ENCODE peak calls at places on chromosomes 3 and 15, in eight cellular contexts. A is body of pancreas; T is cardiac fibroblast; V is upper lobe of right lung; Y is A549; N is stimulated activated CD8-positive, alpha-beta memory T cell treated with anti-CD3 and anti-CD28 coated beads, Interleukin-15, amount 100 ng/mL, for 24 hours; P is A172; S is BJ. W is an unnamed sample.
A peak's percentile ranks its signal among the peaks of the same experiment; 100 is the strongest.

GRCh38 chr15:69537888-69538287 is 85.3 kb downstream of the RPLP1 start:
- DNase-seq in A (no peak), T (no peak), V (no peak), Y (no peak), N (no peak), P (no peak), S (no peak), W (no peak)

GRCh38 chr3:15497984-15498383 is 23.5 kb downstream of the COLQ start:
- DNase-seq in A (no peak), T (no peak), V (no peak), Y (no peak), N (no peak), P (no peak), S (no peak), W (no peak)

GRCh38 chr15:56496635-56497034 is 31.7 kb upstream of the MNS1 start:
- DNase-seq in A (no peak), T (peak; percentile 87), V (no peak), Y (peak; percentile 75), N (no peak), P (peak; percentile 59), S (peak; percentile 19), W (no peak)

GRCh38 chr3:38039101-38039898 is at the start of gene DLEC1:
- DNase-seq in A (peak; percentile 40), T (peak; percentile 72), V (peak; percentile 88), Y (no peak), N (peak; percentile 37), P (no peak), S (no peak), W (peak; percentile 59)

GRCh38 chr3:30288830-30289229 is 317.6 kb upstream of the TGFBR2 start:
- DNase-seq in A (no peak), T (no peak), V (no peak), Y (no peak), N (no peak), P (no peak), S (no peak), W (no peak)

GRCh38 chr3:171172070-171172469 is 145.6 kb upstream of the SLC2A2 start:
- DNase-seq in A (no peak), T (no peak), V (no peak), Y (no peak), N (no peak), P (no peak), S (no peak), W (no peak)

GRCh38 chr3:61563614-61564404 is 2.4 kb downstream of the PTPRG start:
- DNase-seq in A (peak; percentile 13), T (peak; percentile 20), V (peak; percentile 67), Y (no peak), N (no peak), P (no peak), S (no peak), W (no peak)

GRCh38 chr3:62265528-62265927 is 107.8 kb downstream of the FEZF2 start:
- DNase-seq in A (no peak), T (no peak), V (no peak), Y (no peak), N (no peak), P (no peak), S (no peak), W (no peak)

GRCh38 chr3:169173231-169173630 is 490.3 kb downstream of the MECOM start:
- DNase-seq in A (no peak), T (peak; percentile 47), V (no peak), Y (no peak), N (no peak), P (peak; percentile 22), S (no peak), W (no peak)

GRCh38 chr3:117135207-117135606 is 425.6 kb downstream of the TUSC7 start:
- DNase-seq in A (no peak), T (no peak), V (no peak), Y (no peak), N (no peak), P (no peak), S (no peak), W (no peak)

GRCh38 chr3:76310661-76311060 is 525.3 kb upstream of the ZNF717 start:
- DNase-seq in A (no peak), T (no peak), V (no peak), Y (no peak), N (no peak), P (no peak), S (no peak), W (no peak)

GRCh38 chr3:154310840-154311239 is 13.4 kb downstream of the DHX36 start:
- DNase-seq in A (no peak), T (peak; percentile 38), V (no peak), Y (peak; percentile 9), N (no peak), P (no peak), S (no peak), W (no peak)

GRCh38 chr3:110491413-110491812 is 580.2 kb upstream of the NECTIN3 start:
- DNase-seq in A (no peak), T (no peak), V (no peak), Y (no peak), N (no peak), P (no peak), S (no peak), W (no peak)

GRCh38 chr3:57691411-57692133 is 1.3 kb downstream of the DENND6A start:
- DNase-seq in A (no peak), T (no peak), V (no peak), Y (no peak), N (no peak), P (no peak), S (no peak), W (no peak)

GRCh38 chr15:61318276-61318675 is 89.2 kb upstream of the RORA start:
- DNase-seq in A (peak; percentile 19), T (no peak), V (no peak), Y (no peak), N (no peak), P (no peak), S (no peak), W (no peak)

GRCh38 chr3:150469931-150470740 is 62.0 kb downstream of the TSC22D2 start:
- DNase-seq in A (no peak), T (no peak), V (no peak), Y (peak; percentile 61), N (no peak), P (peak; percentile 72), S (no peak), W (no peak)

GRCh38 chr3:155949464-155950217 is 79.2 kb downstream of the GMPS start:
- DNase-seq in A (no peak), T (no peak), V (no peak), Y (no peak), N (no peak), P (no peak), S (no peak), W (no peak)

GRCh38 chr3:120678331-120678845 is 3.7 kb downstream of the HGD start:
- DNase-seq in A (peak; percentile 87), T (peak; percentile 88), V (no peak), Y (peak; percentile 90), N (no peak), P (peak; percentile 51), S (peak; percentile 39), W (no peak)

GRCh38 chr3:124131158-124132115 is 139.5 kb upstream of the ROPN1 start:
- DNase-seq in A (no peak), T (no peak), V (no peak), Y (no peak), N (no peak), P (peak; percentile 31), S (no peak), W (no peak)

GRCh38 chr3:183265713-183266417 is 12.8 kb downstream of the B3GNT5 start:
- DNase-seq in A (no peak), T (peak; percentile 70), V (no peak), Y (peak; percentile 81), N (no peak), P (peak; percentile 95), S (peak; percentile 9), W (no peak)

GRCh38 chr3:171142985-171143384 is 116.5 kb upstream of the SLC2A2 start:
- DNase-seq in A (peak; percentile 46), T (peak; percentile 60), V (no peak), Y (no peak), N (no peak), P (peak; percentile 33), S (no peak), W (no peak)

GRCh38 chr3:52531636-52532516 is 1.8 kb downstream of the NT5DC2 start:
- DNase-seq in A (no peak), T (no peak), V (peak; percentile 65), Y (no peak), N (no peak), P (no peak), S (no peak), W (no peak)

GRCh38 chr3:111810909-111811308 is 48.2 kb upstream of the PHLDB2 start:
- DNase-seq in A (no peak), T (peak; percentile 60), V (no peak), Y (peak; percentile 75), N (no peak), P (peak; percentile 86), S (peak; percentile 86), W (no peak)

GRCh38 chr3:159775372-159775961 is 213.2 kb upstream of the IL12A start:
- DNase-seq in A (no peak), T (peak; percentile 88), V (no peak), Y (no peak), N (no peak), P (peak; percentile 80), S (peak; percentile 61), W (no peak)

GRCh38 chr15:97708252-97708651 is 252.3 kb upstream of the ARRDC4 start:
- DNase-seq in A (no peak), T (no peak), V (no peak), Y (no peak), N (no peak), P (no peak), S (no peak), W (no peak)

GRCh38 chr3:138594150-138594934 is at the start of gene CEP70:
- DNase-seq in A (peak; percentile 96), T (peak; percentile 96), V (peak; percentile 97), Y (peak; percentile 91), N (peak; percentile 67), P (peak; percentile 92), S (peak; percentile 53), W (no peak)

GRCh38 chr3:160755776-160756304 is at the start of gene PPM1L:
- DNase-seq in A (peak; percentile 65), T (peak; percentile 40), V (peak; percentile 88), Y (no peak), N (no peak), P (peak; percentile 16), S (no peak), W (peak; percentile 61)

GRCh38 chr3:47008851-47009224 is 29.4 kb downstream of the NBEAL2 start:
- DNase-seq in A (no peak), T (no peak), V (no peak), Y (no peak), N (no peak), P (no peak), S (no peak), W (no peak)

GRCh38 chr3:64104006-64104405 is 80.7 kb upstream of the PSMD6 start:
- DNase-seq in A (no peak), T (no peak), V (no peak), Y (no peak), N (no peak), P (no peak), S (no peak), W (no peak)

GRCh38 chr3:160400048-160400630 is 689 bp downstream of the SMC4 start:
- DNase-seq in A (peak; percentile 43), T (peak; percentile 79), V (peak; percentile 78), Y (peak; percentile 42), N (no peak), P (peak; percentile 23), S (no peak), W (peak; percentile 17)

GRCh38 chr15:58362262-58362922 is 69.4 kb upstream of the LIPC start:
- DNase-seq in A (no peak), T (no peak), V (no peak), Y (no peak), N (no peak), P (no peak), S (no peak), W (no peak)

GRCh38 chr15:96462768-96463167 is 132.3 kb downstream of the NR2F2 start:
- DNase-seq in A (no peak), T (peak; percentile 13), V (no peak), Y (no peak), N (no peak), P (no peak), S (no peak), W (no peak)

GRCh38 chr3:56921573-56922571 is 120.1 kb upstream of the ARHGEF3 start:
- DNase-seq in A (no peak), T (peak; percentile 81), V (no peak), Y (no peak), N (no peak), P (no peak), S (no peak), W (no peak)

GRCh38 chr3:123632161-123632655 is 47.4 kb upstream of the HACD2 start:
- DNase-seq in A (no peak), T (peak; percentile 91), V (no peak), Y (peak; percentile 30), N (no peak), P (peak; percentile 86), S (no peak), W (no peak)

W was measured in activated gamma-delta T cell.